ENCODE peak calls at places on chromosomes 16 and 17, in five cellular contexts. One of them, this sample, is unnamed. For H3K9me3, the result is how much of the 10 kb centered on the place peaks cover.

GRCh38 chr16:67542464-67542863 is 13.8 kb downstream of the RIPOR1 start:
- DNase-seq in pancreas: no peak
- DNase-seq in CD8-positive, alpha-beta T cell: peak
- DNase-seq in astrocyte: peak
- DNase-seq in uterus: no peak
- DNase-seq in this sample: peak

GRCh38 chr17:61157246-61157887 is 242.3 kb upstream of the TBX2 start:
- DNase-seq in pancreas: no peak
- DNase-seq in CD8-positive, alpha-beta T cell: no peak
- DNase-seq in astrocyte: peak
- DNase-seq in uterus: no peak
- DNase-seq in this sample: no peak

GRCh38 chr16:13453325-13453724 is 466.6 kb upstream of the ERCC4 start:
- DNase-seq in pancreas: peak
- DNase-seq in CD8-positive, alpha-beta T cell: no peak
- DNase-seq in astrocyte: peak
- DNase-seq in uterus: no peak
- DNase-seq in this sample: no peak

GRCh38 chr17:3935140-3935542 is 18.9 kb upstream of the P2RX1 start:
- DNase-seq in pancreas: peak
- DNase-seq in CD8-positive, alpha-beta T cell: no peak
- DNase-seq in astrocyte: peak
- DNase-seq in uterus: no peak
- DNase-seq in this sample: peak

GRCh38 chr16:13839577-13839976 is 80.4 kb upstream of the ERCC4 start:
- DNase-seq in pancreas: no peak
- DNase-seq in CD8-positive, alpha-beta T cell: no peak
- DNase-seq in astrocyte: no peak
- DNase-seq in uterus: no peak
- DNase-seq in this sample: no peak

GRCh38 chr16:67672739-67673662 is 6.4 kb downstream of the C16orf86 start:
- DNase-seq in pancreas: peak
- DNase-seq in CD8-positive, alpha-beta T cell: no peak
- DNase-seq in astrocyte: peak
- DNase-seq in uterus: no peak
- DNase-seq in this sample: peak

GRCh38 chr16:81632392-81633146 is 146.5 kb upstream of the PLCG2 start:
- DNase-seq in pancreas: no peak
- DNase-seq in CD8-positive, alpha-beta T cell: peak
- DNase-seq in astrocyte: peak
- DNase-seq in uterus: no peak
- DNase-seq in this sample: peak

GRCh38 chr16:67326472-67327309 is at the start of the genes KCTD19 and LRRC36:
- DNase-seq in pancreas: peak
- DNase-seq in CD8-positive, alpha-beta T cell: peak
- DNase-seq in astrocyte: no peak
- DNase-seq in uterus: peak
- DNase-seq in this sample: no peak

GRCh38 chr17:8091033-8091687 is 3.6 kb upstream of the ALOX12B start:
- DNase-seq in pancreas: no peak
- DNase-seq in CD8-positive, alpha-beta T cell: no peak
- DNase-seq in astrocyte: no peak
- DNase-seq in uterus: no peak
- DNase-seq in this sample: no peak

GRCh38 chr16:56551796-56552738 is 12.8 kb upstream of the MT4 start:
- DNase-seq in pancreas: no peak
- DNase-seq in CD8-positive, alpha-beta T cell: no peak
- DNase-seq in astrocyte: no peak
- DNase-seq in uterus: no peak
- DNase-seq in this sample: no peak

GRCh38 chr16:77869997-77870813 is 81.8 kb downstream of the VAT1L start:
- DNase-seq in pancreas: no peak
- DNase-seq in CD8-positive, alpha-beta T cell: no peak
- DNase-seq in astrocyte: peak
- DNase-seq in uterus: no peak
- DNase-seq in this sample: no peak

GRCh38 chr17:76266244-76266938 is 1.2 kb downstream of the UBALD2 start:
- DNase-seq in pancreas: no peak
- DNase-seq in CD8-positive, alpha-beta T cell: no peak
- DNase-seq in astrocyte: no peak
- DNase-seq in uterus: no peak
- DNase-seq in this sample: no peak

GRCh38 chr17:3659541-3660111 is 8.8 kb downstream of the TAX1BP3 start:
- DNase-seq in pancreas: peak
- DNase-seq in CD8-positive, alpha-beta T cell: no peak
- DNase-seq in astrocyte: peak
- DNase-seq in uterus: peak
- DNase-seq in this sample: no peak

GRCh38 chr16:86635181-86635580 is 56.8 kb downstream of the FOXL1 start:
- DNase-seq in pancreas: no peak
- DNase-seq in CD8-positive, alpha-beta T cell: no peak
- DNase-seq in astrocyte: peak
- DNase-seq in uterus: no peak
- DNase-seq in this sample: no peak

GRCh38 chr16:22743401-22743800 is 70.6 kb upstream of the HS3ST2 start:
- DNase-seq in pancreas: no peak
- DNase-seq in CD8-positive, alpha-beta T cell: no peak
- DNase-seq in astrocyte: no peak
- DNase-seq in uterus: no peak
- DNase-seq in this sample: no peak

GRCh38 chr16:7653746-7654145 is 321.1 kb downstream of the RBFOX1 start:
- DNase-seq in pancreas: no peak
- DNase-seq in CD8-positive, alpha-beta T cell: no peak
- DNase-seq in astrocyte: no peak
- DNase-seq in uterus: no peak
- DNase-seq in this sample: no peak

GRCh38 chr16:29951966-29952365 is 9.9 kb upstream of the TMEM219 start:
- DNase-seq in pancreas: no peak
- DNase-seq in CD8-positive, alpha-beta T cell: no peak
- DNase-seq in astrocyte: no peak
- DNase-seq in uterus: no peak
- DNase-seq in this sample: no peak
- TF ChIP-seq CTCF in pancreas: no peak
- TF ChIP-seq CTCF in CD8-positive, alpha-beta T cell: no peak
- TF ChIP-seq CTCF in astrocyte: no peak
- TF ChIP-seq CTCF in uterus: no peak
- TF ChIP-seq CTCF in this sample: no peak

GRCh38 chr16:82862057-82862456 is 235.3 kb downstream of the CDH13 start:
- DNase-seq in pancreas: no peak
- DNase-seq in CD8-positive, alpha-beta T cell: no peak
- DNase-seq in astrocyte: no peak
- DNase-seq in uterus: no peak
- DNase-seq in this sample: no peak
- H3K9me3 ChIP-seq in pancreas: under half
- H3K9me3 ChIP-seq in CD8-positive, alpha-beta T cell: under half
- H3K9me3 ChIP-seq in astrocyte: under half
- H3K9me3 ChIP-seq in uterus: under half
- H3K9me3 ChIP-seq in this sample: under half

GRCh38 chr17:77880702-77881450 is 77.6 kb upstream of the TNRC6C start:
- DNase-seq in pancreas: no peak
- DNase-seq in CD8-positive, alpha-beta T cell: no peak
- DNase-seq in astrocyte: no peak
- DNase-seq in uterus: no peak
- DNase-seq in this sample: no peak
- H3K27ac ChIP-seq in pancreas: no peak
- H3K27ac ChIP-seq in CD8-positive, alpha-beta T cell: peak
- H3K27ac ChIP-seq in astrocyte: no peak
- H3K27ac ChIP-seq in uterus: no peak
- H3K27ac ChIP-seq in this sample: peak

DNA sequence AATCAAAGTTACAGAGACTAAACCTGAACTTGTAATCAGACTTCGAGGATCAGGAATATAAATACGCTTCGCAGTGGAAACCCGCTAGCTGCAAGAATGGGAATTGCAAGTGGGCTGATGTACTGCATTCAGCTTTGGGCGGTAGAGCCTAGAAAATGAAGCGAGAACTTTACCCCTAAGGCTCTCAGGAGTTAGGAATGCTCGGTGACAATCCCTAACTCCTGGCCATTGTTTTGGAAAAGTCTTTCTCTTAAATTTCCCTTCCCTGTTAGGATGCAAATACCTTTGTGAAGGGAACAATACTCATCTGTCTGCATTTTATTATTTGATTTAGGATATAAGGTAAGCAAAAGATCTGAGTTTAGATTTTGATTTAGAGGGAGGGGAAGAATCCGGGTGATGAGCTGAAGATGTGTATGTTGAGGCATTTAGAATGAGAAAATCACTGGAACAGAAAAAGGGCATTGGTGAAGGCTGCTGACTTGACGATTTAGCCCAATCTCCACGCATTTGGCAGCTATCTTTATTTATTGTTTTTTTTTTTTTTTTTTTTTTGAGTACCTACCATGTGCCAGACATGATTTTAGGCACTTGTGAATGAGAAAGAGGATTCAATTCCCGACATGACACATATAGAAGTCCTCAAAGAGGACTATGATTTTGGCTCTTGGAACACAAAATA is 2.2 kb upstream of the TOX3 start:
- DNase-seq in pancreas: no peak
- DNase-seq in CD8-positive, alpha-beta T cell: no peak
- DNase-seq in astrocyte: no peak
- DNase-seq in uterus: no peak
- DNase-seq in this sample: no peak
- TF ChIP-seq CTCF in pancreas: no peak
- TF ChIP-seq CTCF in CD8-positive, alpha-beta T cell: no peak
- TF ChIP-seq CTCF in astrocyte: peak
- TF ChIP-seq CTCF in uterus: no peak
- TF ChIP-seq CTCF in this sample: no peak

GRCh38 chr17:40484285-40484972 is 17.0 kb downstream of the TNS4 start:
- DNase-seq in pancreas: no peak
- DNase-seq in CD8-positive, alpha-beta T cell: no peak
- DNase-seq in astrocyte: no peak
- DNase-seq in uterus: no peak
- DNase-seq in this sample: no peak

GRCh38 chr17:40484973-40485530 is 16.4 kb downstream of the TNS4 start:
- DNase-seq in pancreas: no peak
- DNase-seq in CD8-positive, alpha-beta T cell: no peak
- DNase-seq in astrocyte: no peak
- DNase-seq in uterus: no peak
- DNase-seq in this sample: no peak

GRCh38 chr17:40485851-40486512 is 15.4 kb downstream of the TNS4 start:
- DNase-seq in pancreas: no peak
- DNase-seq in CD8-positive, alpha-beta T cell: no peak
- DNase-seq in astrocyte: peak
- DNase-seq in uterus: peak
- DNase-seq in this sample: no peak

GRCh38 chr17:40482722-40483121 is 18.7 kb downstream of the TNS4 start:
- DNase-seq in pancreas: no peak
- DNase-seq in CD8-positive, alpha-beta T cell: no peak
- DNase-seq in astrocyte: no peak
- DNase-seq in uterus: no peak
- DNase-seq in this sample: no peak

GRCh38 chr17:40483679-40484078 is 17.7 kb downstream of the TNS4 start:
- DNase-seq in pancreas: no peak
- DNase-seq in CD8-positive, alpha-beta T cell: no peak
- DNase-seq in astrocyte: no peak
- DNase-seq in uterus: no peak
- DNase-seq in this sample: no peak
- H3K9me3 ChIP-seq in pancreas: under half
- H3K9me3 ChIP-seq in CD8-positive, alpha-beta T cell: under half
- H3K9me3 ChIP-seq in astrocyte: under half
- H3K9me3 ChIP-seq in uterus: under half
- H3K9me3 ChIP-seq in this sample: under half

DNA sequence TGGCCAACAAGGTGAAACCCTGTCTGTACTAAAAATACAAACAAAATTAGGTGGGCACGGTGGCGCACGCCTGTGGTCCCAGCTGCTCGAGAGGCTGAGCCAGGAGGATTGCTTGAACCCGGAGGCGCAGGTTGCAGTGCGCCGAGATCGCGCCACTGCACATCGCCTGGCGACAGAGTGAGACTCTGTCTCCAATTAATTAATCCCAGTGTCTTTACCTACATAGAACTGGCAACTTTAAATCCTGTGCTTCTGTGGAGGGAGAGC is 1.5 kb upstream of the ELOB start:
- DNase-seq in pancreas: no peak
- DNase-seq in CD8-positive, alpha-beta T cell: no peak
- DNase-seq in astrocyte: no peak
- DNase-seq in uterus: no peak
- DNase-seq in this sample: no peak
- H3K27ac ChIP-seq in pancreas: peak
- H3K27ac ChIP-seq in CD8-positive, alpha-beta T cell: peak
- H3K27ac ChIP-seq in astrocyte: no peak
- H3K27ac ChIP-seq in uterus: peak
- H3K27ac ChIP-seq in this sample: peak

GRCh38 chr17:43790311-43790940 is 10.2 kb downstream of the CFAP97D1 start:
- DNase-seq in pancreas: no peak
- DNase-seq in CD8-positive, alpha-beta T cell: no peak
- DNase-seq in astrocyte: no peak
- DNase-seq in uterus: no peak
- DNase-seq in this sample: no peak
- TF ChIP-seq CTCF in pancreas: no peak
- TF ChIP-seq CTCF in CD8-positive, alpha-beta T cell: no peak
- TF ChIP-seq CTCF in astrocyte: no peak
- TF ChIP-seq CTCF in uterus: no peak
- TF ChIP-seq CTCF in this sample: no peak

GRCh38 chr16:35562919-35563318 is 2103.5 kb downstream of the TP53TG3F start:
- DNase-seq in pancreas: no peak
- DNase-seq in CD8-positive, alpha-beta T cell: no peak
- DNase-seq in astrocyte: no peak
- DNase-seq in uterus: no peak
- DNase-seq in this sample: no peak
- H3K9me3 ChIP-seq in pancreas: under half
- H3K9me3 ChIP-seq in CD8-positive, alpha-beta T cell: under half
- H3K9me3 ChIP-seq in astrocyte: under half
- H3K9me3 ChIP-seq in uterus: under half
- H3K9me3 ChIP-seq in this sample: under half

This sample was measured in CD4-positive, alpha-beta T cell.